ENCODE peak calls at places on chromosomes 16 and 17, in nine cellular contexts. One of them, this sample, is unnamed. For H3K4me1, the result is how much of the 10 kb centered on the place peaks cover.

GRCh38 chr17:38667099-38667786 is 7.5 kb downstream of the EPOP start:
- DNase-seq in body of pancreas: peak
- DNase-seq in psoas muscle: peak
- DNase-seq in colonic mucosa: peak
- DNase-seq in foreskin keratinocyte: no peak
- DNase-seq in neural progenitor cell: peak
- DNase-seq in ovary: peak
- DNase-seq in tibial nerve: no peak
- DNase-seq in fibroblast of lung: peak
- DNase-seq in this sample: peak

GRCh38 chr17:77492446-77493237 is 351.9 kb downstream of the SEC14L1 start:
- DNase-seq in body of pancreas: peak
- DNase-seq in psoas muscle: no peak
- DNase-seq in colonic mucosa: no peak
- DNase-seq in foreskin keratinocyte: no peak
- DNase-seq in neural progenitor cell: no peak
- DNase-seq in ovary: peak
- DNase-seq in tibial nerve: peak
- DNase-seq in fibroblast of lung: no peak
- DNase-seq in this sample: no peak

GRCh38 chr17:10725262-10725661 is 4.6 kb downstream of the TMEM220 start:
- DNase-seq in body of pancreas: no peak
- DNase-seq in psoas muscle: no peak
- DNase-seq in colonic mucosa: no peak
- DNase-seq in foreskin keratinocyte: no peak
- DNase-seq in neural progenitor cell: no peak
- DNase-seq in ovary: no peak
- DNase-seq in tibial nerve: no peak
- DNase-seq in fibroblast of lung: no peak
- DNase-seq in this sample: no peak

GRCh38 chr16:29107299-29107698 is 122.4 kb downstream of the LAT start:
- DNase-seq in body of pancreas: no peak
- DNase-seq in psoas muscle: no peak
- DNase-seq in colonic mucosa: peak
- DNase-seq in foreskin keratinocyte: no peak
- DNase-seq in neural progenitor cell: peak
- DNase-seq in ovary: no peak
- DNase-seq in tibial nerve: no peak
- DNase-seq in fibroblast of lung: no peak
- DNase-seq in this sample: no peak

GRCh38 chr16:86665319-86665675 is 86.9 kb downstream of the FOXL1 start:
- DNase-seq in body of pancreas: no peak
- DNase-seq in psoas muscle: no peak
- DNase-seq in colonic mucosa: no peak
- DNase-seq in foreskin keratinocyte: peak
- DNase-seq in neural progenitor cell: no peak
- DNase-seq in ovary: no peak
- DNase-seq in tibial nerve: no peak
- DNase-seq in fibroblast of lung: peak
- DNase-seq in this sample: no peak

GRCh38 chr17:39548494-39548893 is 59.2 kb downstream of the NEUROD2 start:
- DNase-seq in body of pancreas: no peak
- DNase-seq in psoas muscle: peak
- DNase-seq in colonic mucosa: no peak
- DNase-seq in foreskin keratinocyte: no peak
- DNase-seq in neural progenitor cell: no peak
- DNase-seq in ovary: no peak
- DNase-seq in tibial nerve: no peak
- DNase-seq in fibroblast of lung: no peak
- DNase-seq in this sample: no peak

GRCh38 chr17:49552070-49552751 is 23.5 kb upstream of the NXPH3 start:
- DNase-seq in body of pancreas: no peak
- DNase-seq in psoas muscle: no peak
- DNase-seq in colonic mucosa: no peak
- DNase-seq in foreskin keratinocyte: no peak
- DNase-seq in neural progenitor cell: no peak
- DNase-seq in ovary: no peak
- DNase-seq in tibial nerve: no peak
- DNase-seq in fibroblast of lung: peak
- DNase-seq in this sample: peak

GRCh38 chr17:49361902-49362722 is at the start of gene ZNF652:
- DNase-seq in body of pancreas: peak
- DNase-seq in psoas muscle: peak
- DNase-seq in colonic mucosa: peak
- DNase-seq in foreskin keratinocyte: peak
- DNase-seq in neural progenitor cell: peak
- DNase-seq in ovary: peak
- DNase-seq in tibial nerve: peak
- DNase-seq in fibroblast of lung: peak
- DNase-seq in this sample: peak

GRCh38 chr17:81514735-81515529 is 2.3 kb upstream of the ACTG1 start:
- DNase-seq in body of pancreas: peak
- DNase-seq in psoas muscle: peak
- DNase-seq in colonic mucosa: peak
- DNase-seq in foreskin keratinocyte: no peak
- DNase-seq in neural progenitor cell: peak
- DNase-seq in ovary: peak
- DNase-seq in tibial nerve: peak
- DNase-seq in fibroblast of lung: peak
- DNase-seq in this sample: peak

GRCh38 chr16:678858-679807 is 1.1 kb upstream of the STUB1 start:
- DNase-seq in body of pancreas: peak
- DNase-seq in psoas muscle: peak
- DNase-seq in colonic mucosa: peak
- DNase-seq in foreskin keratinocyte: no peak
- DNase-seq in neural progenitor cell: peak
- DNase-seq in ovary: peak
- DNase-seq in tibial nerve: peak
- DNase-seq in fibroblast of lung: peak
- DNase-seq in this sample: peak

GRCh38 chr16:67652578-67653130 is 7.4 kb downstream of the ACD start:
- DNase-seq in body of pancreas: no peak
- DNase-seq in psoas muscle: no peak
- DNase-seq in colonic mucosa: no peak
- DNase-seq in foreskin keratinocyte: no peak
- DNase-seq in neural progenitor cell: peak
- DNase-seq in ovary: peak
- DNase-seq in tibial nerve: no peak
- DNase-seq in fibroblast of lung: no peak
- DNase-seq in this sample: no peak

GRCh38 chr16:69187891-69188451 is 1.0 kb downstream of the SNTB2 start:
- DNase-seq in body of pancreas: peak
- DNase-seq in psoas muscle: peak
- DNase-seq in colonic mucosa: peak
- DNase-seq in foreskin keratinocyte: no peak
- DNase-seq in neural progenitor cell: no peak
- DNase-seq in ovary: peak
- DNase-seq in tibial nerve: peak
- DNase-seq in fibroblast of lung: peak
- DNase-seq in this sample: peak

GRCh38 chr17:14312522-14312921 is 11.6 kb downstream of the HS3ST3B1 start:
- DNase-seq in body of pancreas: no peak
- DNase-seq in psoas muscle: no peak
- DNase-seq in colonic mucosa: no peak
- DNase-seq in foreskin keratinocyte: no peak
- DNase-seq in neural progenitor cell: no peak
- DNase-seq in ovary: no peak
- DNase-seq in tibial nerve: no peak
- DNase-seq in fibroblast of lung: no peak
- DNase-seq in this sample: no peak

GRCh38 chr17:35947156-35947585 is 3.7 kb upstream of the LYZL6 start:
- DNase-seq in body of pancreas: peak
- DNase-seq in psoas muscle: no peak
- DNase-seq in colonic mucosa: peak
- DNase-seq in foreskin keratinocyte: peak
- DNase-seq in neural progenitor cell: peak
- DNase-seq in ovary: peak
- DNase-seq in tibial nerve: no peak
- DNase-seq in fibroblast of lung: peak
- DNase-seq in this sample: peak

GRCh38 chr17:41773190-41773588 is 13.3 kb downstream of the JUP start:
- DNase-seq in body of pancreas: peak
- DNase-seq in psoas muscle: peak
- DNase-seq in colonic mucosa: peak
- DNase-seq in foreskin keratinocyte: peak
- DNase-seq in neural progenitor cell: peak
- DNase-seq in ovary: peak
- DNase-seq in tibial nerve: no peak
- DNase-seq in fibroblast of lung: peak
- DNase-seq in this sample: peak

GRCh38 chr17:50807014-50807413 is 28.4 kb upstream of the WFIKKN2 start:
- DNase-seq in body of pancreas: no peak
- DNase-seq in psoas muscle: no peak
- DNase-seq in colonic mucosa: no peak
- DNase-seq in foreskin keratinocyte: no peak
- DNase-seq in neural progenitor cell: no peak
- DNase-seq in ovary: no peak
- DNase-seq in tibial nerve: no peak
- DNase-seq in fibroblast of lung: peak
- DNase-seq in this sample: no peak

GRCh38 chr17:53629188-53629587 is 193.5 kb upstream of the KIF2B start:
- DNase-seq in body of pancreas: no peak
- DNase-seq in psoas muscle: no peak
- DNase-seq in colonic mucosa: no peak
- DNase-seq in foreskin keratinocyte: no peak
- DNase-seq in neural progenitor cell: no peak
- DNase-seq in ovary: no peak
- DNase-seq in tibial nerve: no peak
- DNase-seq in fibroblast of lung: peak
- DNase-seq in this sample: no peak

GRCh38 chr17:53628011-53628410 is 194.7 kb upstream of the KIF2B start:
- DNase-seq in body of pancreas: no peak
- DNase-seq in psoas muscle: no peak
- DNase-seq in colonic mucosa: no peak
- DNase-seq in foreskin keratinocyte: peak
- DNase-seq in neural progenitor cell: no peak
- DNase-seq in ovary: no peak
- DNase-seq in tibial nerve: no peak
- DNase-seq in fibroblast of lung: peak
- DNase-seq in this sample: no peak

GRCh38 chr17:53631486-53631885 is 191.2 kb upstream of the KIF2B start:
- DNase-seq in body of pancreas: no peak
- DNase-seq in psoas muscle: no peak
- DNase-seq in colonic mucosa: no peak
- DNase-seq in foreskin keratinocyte: no peak
- DNase-seq in neural progenitor cell: no peak
- DNase-seq in ovary: no peak
- DNase-seq in tibial nerve: no peak
- DNase-seq in fibroblast of lung: no peak
- DNase-seq in this sample: no peak

GRCh38 chr17:53630115-53630514 is 192.6 kb upstream of the KIF2B start:
- DNase-seq in body of pancreas: no peak
- DNase-seq in psoas muscle: no peak
- DNase-seq in colonic mucosa: no peak
- DNase-seq in foreskin keratinocyte: no peak
- DNase-seq in neural progenitor cell: peak
- DNase-seq in ovary: no peak
- DNase-seq in tibial nerve: no peak
- DNase-seq in fibroblast of lung: no peak
- DNase-seq in this sample: no peak

DNA sequence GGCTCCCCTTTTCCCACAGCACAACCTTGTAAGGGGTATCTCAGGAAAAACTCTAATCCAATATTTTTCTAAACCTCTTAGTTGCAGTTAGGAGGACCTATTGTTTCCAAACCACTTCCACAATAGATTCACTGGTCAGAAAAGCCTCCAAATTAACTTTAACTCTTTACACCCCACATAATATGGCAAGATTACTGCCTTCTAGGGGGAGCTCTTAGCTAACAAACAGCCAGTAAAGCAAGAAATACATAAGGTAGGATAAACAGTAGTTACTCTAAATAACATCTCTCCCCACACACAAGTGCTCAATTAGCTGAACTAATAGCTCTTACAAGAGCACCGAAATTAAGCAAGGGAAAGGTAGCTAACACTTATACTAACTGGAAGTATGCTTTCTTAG is 192.1 kb upstream of the KIF2B start:
- DNase-seq in body of pancreas: no peak
- DNase-seq in psoas muscle: no peak
- DNase-seq in colonic mucosa: no peak
- DNase-seq in foreskin keratinocyte: no peak
- DNase-seq in neural progenitor cell: peak
- DNase-seq in ovary: no peak
- DNase-seq in tibial nerve: no peak
- DNase-seq in fibroblast of lung: no peak
- DNase-seq in this sample: no peak
- TF ChIP-seq CTCF in body of pancreas: no peak
- TF ChIP-seq CTCF in psoas muscle: no peak
- TF ChIP-seq CTCF in colonic mucosa: no peak
- TF ChIP-seq CTCF in foreskin keratinocyte: peak
- TF ChIP-seq CTCF in neural progenitor cell: peak
- TF ChIP-seq CTCF in ovary: no peak
- TF ChIP-seq CTCF in tibial nerve: no peak
- TF ChIP-seq CTCF in fibroblast of lung: no peak
- TF ChIP-seq CTCF in this sample: no peak

GRCh38 chr17:29066053-29066452 is 23.1 kb downstream of the PIPOX start:
- DNase-seq in body of pancreas: no peak
- DNase-seq in psoas muscle: no peak
- DNase-seq in colonic mucosa: no peak
- DNase-seq in foreskin keratinocyte: no peak
- DNase-seq in neural progenitor cell: no peak
- DNase-seq in ovary: no peak
- DNase-seq in tibial nerve: no peak
- DNase-seq in fibroblast of lung: no peak
- DNase-seq in this sample: no peak
- H3K4me1 ChIP-seq in body of pancreas: under half
- H3K4me1 ChIP-seq in psoas muscle: under half
- H3K4me1 ChIP-seq in colonic mucosa: under half
- H3K4me1 ChIP-seq in foreskin keratinocyte: under half
- H3K4me1 ChIP-seq in neural progenitor cell: under half
- H3K4me1 ChIP-seq in ovary: under half
- H3K4me1 ChIP-seq in tibial nerve: under half
- H3K4me1 ChIP-seq in fibroblast of lung: under half
- H3K4me1 ChIP-seq in this sample: under half

DNA sequence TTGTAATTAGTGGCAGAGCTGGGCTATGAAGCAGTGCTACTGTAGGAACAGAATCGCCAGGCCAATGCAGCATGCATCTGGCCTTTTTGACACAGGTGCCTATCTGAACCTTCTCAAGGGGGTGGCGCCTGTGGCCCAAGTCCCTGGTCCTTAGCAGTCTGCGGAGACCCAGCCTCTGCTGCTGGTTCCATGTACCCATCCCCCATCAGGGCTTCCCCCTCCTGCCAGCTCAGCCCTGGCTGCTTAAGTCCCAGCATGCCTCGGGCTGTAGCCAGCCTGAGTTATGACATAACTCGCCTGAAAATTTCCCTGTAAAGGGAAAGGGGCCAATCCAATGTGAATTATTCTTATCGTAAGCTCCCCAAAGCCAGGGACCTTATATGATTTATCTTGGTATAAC is 50.3 kb upstream of the HS3ST2 start:
- DNase-seq in body of pancreas: no peak
- DNase-seq in psoas muscle: no peak
- DNase-seq in colonic mucosa: no peak
- DNase-seq in foreskin keratinocyte: no peak
- DNase-seq in neural progenitor cell: no peak
- DNase-seq in ovary: peak
- DNase-seq in tibial nerve: no peak
- DNase-seq in fibroblast of lung: no peak
- DNase-seq in this sample: no peak
- TF ChIP-seq CTCF in body of pancreas: no peak
- TF ChIP-seq CTCF in psoas muscle: no peak
- TF ChIP-seq CTCF in colonic mucosa: no peak
- TF ChIP-seq CTCF in foreskin keratinocyte: no peak
- TF ChIP-seq CTCF in neural progenitor cell: no peak
- TF ChIP-seq CTCF in ovary: no peak
- TF ChIP-seq CTCF in tibial nerve: no peak
- TF ChIP-seq CTCF in fibroblast of lung: no peak
- TF ChIP-seq CTCF in this sample: no peak

GRCh38 chr16:57645691-57646387 is 17.4 kb downstream of the ADGRG1 start:
- DNase-seq in body of pancreas: no peak
- DNase-seq in psoas muscle: peak
- DNase-seq in colonic mucosa: no peak
- DNase-seq in foreskin keratinocyte: no peak
- DNase-seq in neural progenitor cell: no peak
- DNase-seq in ovary: no peak
- DNase-seq in tibial nerve: no peak
- DNase-seq in fibroblast of lung: peak
- DNase-seq in this sample: no peak
- H3K4me1 ChIP-seq in body of pancreas: under half
- H3K4me1 ChIP-seq in psoas muscle: under half
- H3K4me1 ChIP-seq in colonic mucosa: under half
- H3K4me1 ChIP-seq in foreskin keratinocyte: under half
- H3K4me1 ChIP-seq in neural progenitor cell: under half
- H3K4me1 ChIP-seq in ovary: under half
- H3K4me1 ChIP-seq in tibial nerve: under half
- H3K4me1 ChIP-seq in fibroblast of lung: under half
- H3K4me1 ChIP-seq in this sample: under half

This sample was measured in Peyer's patch.